ENCODE peak calls at places on chromosome 11, in six cellular contexts. H, U, B, Q, J and M are unnamed samples.

GRCh38 chr11:130022799-130023198 is 20.2 kb upstream of the PRDM10 start:
- DNase-seq in H (no peak), U (no peak), B (no peak), Q (no peak), J (no peak), M (no peak)

GRCh38 chr11:37006563-37006962 is 408.5 kb upstream of the RAG2 start:
- DNase-seq in H (no peak), U (no peak), B (no peak), Q (no peak), J (no peak), M (no peak)

GRCh38 chr11:70303070-70303469 is 32.6 kb downstream of the PPFIA1 start:
- DNase-seq in H (no peak), U (peak; percentile 73), B (no peak), Q (no peak), J (no peak), M (no peak)

GRCh38 chr11:86676533-86677154 is 4.2 kb upstream of the ME3 start:
- DNase-seq in H (peak; percentile 18), U (no peak), B (peak; percentile 87), Q (no peak), J (no peak), M (peak; percentile 62)

GRCh38 chr11:72786305-72787261 is 7.3 kb downstream of the STARD10 start:
- DNase-seq in H (no peak), U (no peak), B (no peak), Q (no peak), J (no peak), M (no peak)

GRCh38 chr11:11709447-11710239 is 87.8 kb upstream of the GALNT18 start:
- DNase-seq in H (no peak), U (no peak), B (no peak), Q (no peak), J (no peak), M (no peak)

GRCh38 chr11:12827369-12827768 is 153.1 kb downstream of the TEAD1 start:
- DNase-seq in H (no peak), U (no peak), B (no peak), Q (no peak), J (no peak), M (no peak)

GRCh38 chr11:117064275-117064674 is 34.0 kb downstream of the SIK3 start:
- DNase-seq in H (peak; percentile 43), U (peak; percentile 68), B (no peak), Q (no peak), J (peak; percentile 62), M (no peak)

GRCh38 chr11:9613830-9614762 is 40.6 kb downstream of the WEE1 start:
- DNase-seq in H (peak; percentile 95), U (peak; percentile 75), B (peak; percentile 81), Q (no peak), J (peak; percentile 84), M (peak; percentile 73)

GRCh38 chr11:106493751-106494150 is 416.3 kb downstream of the AASDHPPT start:
- DNase-seq in H (no peak), U (peak; percentile 26), B (no peak), Q (no peak), J (no peak), M (no peak)

GRCh38 chr11:104892723-104893511 is 5.3 kb downstream of the CASP12 start:
- DNase-seq in H (no peak), U (peak; percentile 75), B (no peak), Q (no peak), J (peak; percentile 79), M (no peak)

GRCh38 chr11:45025716-45026492 is 75.2 kb upstream of the TP53I11 start:
- DNase-seq in H (no peak), U (peak; percentile 22), B (peak; percentile 26), Q (no peak), J (peak; percentile 23), M (no peak)

GRCh38 chr11:39037611-39038010 is 2421.8 kb downstream of the LRRC4C start:
- DNase-seq in H (no peak), U (no peak), B (no peak), Q (no peak), J (no peak), M (no peak)

GRCh38 chr11:10540546-10540914 is 457 bp downstream of the RNF141 start:
- DNase-seq in H (peak; percentile 39), U (peak; percentile 18), B (peak; percentile 57), Q (no peak), J (no peak), M (no peak)

GRCh38 chr11:15842345-15842744 is 514.0 kb downstream of the SOX6 start:
- DNase-seq in H (no peak), U (no peak), B (no peak), Q (no peak), J (no peak), M (no peak)

GRCh38 chr11:123363556-123363955 is 66.5 kb upstream of the GRAMD1B start:
- DNase-seq in H (no peak), U (no peak), B (no peak), Q (no peak), J (no peak), M (no peak)

GRCh38 chr11:103928040-103928555 is 108.3 kb upstream of the DDI1 start:
- DNase-seq in H (no peak), U (no peak), B (no peak), Q (no peak), J (no peak), M (no peak)

GRCh38 chr11:23569547-23569946 is 709.3 kb upstream of the CCDC179 start:
- DNase-seq in H (no peak), U (no peak), B (no peak), Q (no peak), J (no peak), M (no peak)

GRCh38 chr11:5992604-5993251 is 5.9 kb upstream of the OR52L1 start:
- DNase-seq in H (no peak), U (peak; percentile 7), B (no peak), Q (no peak), J (peak; percentile 22), M (peak; percentile 14)

GRCh38 chr11:67539588-67539987 is 16.3 kb upstream of the CABP2 start:
- DNase-seq in H (no peak), U (no peak), B (no peak), Q (no peak), J (no peak), M (no peak)

GRCh38 chr11:17397311-17398002 is 9.0 kb upstream of the KCNJ11 start:
- DNase-seq in H (no peak), U (no peak), B (no peak), Q (no peak), J (no peak), M (no peak)

GRCh38 chr11:44899959-44900358 is 50.7 kb downstream of the TP53I11 start:
- DNase-seq in H (no peak), U (peak; percentile 71), B (peak; percentile 83), Q (no peak), J (peak; percentile 78), M (no peak)

GRCh38 chr11:121099885-121100284 is 1.2 kb upstream of the TECTA start:
- DNase-seq in H (no peak), U (peak; percentile 64), B (no peak), Q (no peak), J (peak; percentile 52), M (no peak)

GRCh38 chr11:65355776-65356393 is 1.3 kb downstream of the TIGD3 start:
- DNase-seq in H (no peak), U (peak; percentile 33), B (peak; percentile 51), Q (no peak), J (peak; percentile 50), M (no peak)

GRCh38 chr11:102413497-102413896 is 39.1 kb downstream of the TMEM123 start:
- DNase-seq in H (no peak), U (no peak), B (no peak), Q (no peak), J (no peak), M (no peak)

GRCh38 chr11:104142701-104143100 is 21.2 kb downstream of the PDGFD start:
- DNase-seq in H (no peak), U (no peak), B (no peak), Q (no peak), J (no peak), M (no peak)

GRCh38 chr11:3134218-3134621 is 30.9 kb downstream of the OSBPL5 start:
- DNase-seq in H (no peak), U (no peak), B (no peak), Q (no peak), J (no peak), M (no peak)
- H3K14ac ChIP-seq in H (no peak overlapping the region), U (no peak overlapping the region), B (no peak overlapping the region), Q (no peak overlapping the region), J (no peak overlapping the region), M (no peak overlapping the region)

GRCh38 chr11:83364500-83365059 is 78.4 kb upstream of the CCDC90B start:
- DNase-seq in H (no peak), U (no peak), B (no peak), Q (peak; percentile 1), J (no peak), M (no peak)
- H2BK120ac ChIP-seq in H (no peak overlapping the region), U (no peak overlapping the region), B (no peak overlapping the region), Q (no peak overlapping the region), J (no peak overlapping the region), M (no peak overlapping the region)

DNA sequence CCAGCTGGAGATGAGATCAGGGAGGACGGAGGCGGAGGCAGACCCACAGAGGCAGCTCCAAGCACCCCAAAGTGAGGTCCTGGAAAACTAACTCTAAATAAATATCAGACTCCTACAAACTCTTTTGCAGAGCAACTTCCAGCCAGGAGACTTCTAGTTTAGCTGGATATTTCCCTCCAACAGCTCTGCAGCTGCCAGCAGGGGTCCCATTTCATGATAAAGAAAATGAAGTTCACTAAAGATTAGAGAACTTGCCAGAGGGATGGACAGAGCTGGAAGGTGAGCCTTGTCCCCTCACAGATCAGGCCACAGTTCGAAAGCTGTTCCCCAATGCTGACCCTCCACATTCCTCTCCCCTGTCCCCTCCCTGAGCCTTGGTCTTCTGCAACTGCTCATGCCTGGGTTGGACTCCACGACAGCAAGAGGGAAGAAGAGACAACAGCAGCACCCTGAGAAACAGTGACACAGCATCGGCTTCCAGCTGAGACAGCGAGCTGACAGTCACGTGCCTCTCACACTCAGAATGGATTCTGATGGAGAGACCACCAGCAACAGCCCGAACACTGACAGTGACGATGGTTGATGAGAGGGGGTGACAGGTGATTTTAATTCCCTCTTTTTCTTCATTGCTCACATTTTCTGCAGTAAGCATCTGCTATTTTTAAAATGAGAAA is 5.7 kb downstream of the CARS1 start:
- DNase-seq in H (no peak), U (no peak), B (no peak), Q (no peak), J (no peak), M (no peak)
- H3K79me1 ChIP-seq in H (peaks cover 2% of the 10 kb centered on the region), U (peaks cover 10% of the 10 kb centered on the region), B (peaks cover 11% of the 10 kb centered on the region), Q (peaks cover 35% of the 10 kb centered on the region), J (peaks cover 19% of the 10 kb centered on the region), M (peaks cover 23% of the 10 kb centered on the region)

GRCh38 chr11:96019810-96020747 is 96.2 kb upstream of the MTMR2 start:
- DNase-seq in H (no peak), U (no peak), B (no peak), Q (no peak), J (no peak), M (no peak)

GRCh38 chr11:96026310-96026709 is 102.4 kb upstream of the MTMR2 start:
- DNase-seq in H (no peak), U (no peak), B (no peak), Q (no peak), J (no peak), M (no peak)

GRCh38 chr11:96021901-96022650 is 98.2 kb upstream of the MTMR2 start:
- DNase-seq in H (no peak), U (no peak), B (no peak), Q (no peak), J (no peak), M (no peak)

GRCh38 chr11:96024666-96025065 is 100.8 kb upstream of the MTMR2 start:
- DNase-seq in H (no peak), U (no peak), B (no peak), Q (no peak), J (no peak), M (no peak)

DNA sequence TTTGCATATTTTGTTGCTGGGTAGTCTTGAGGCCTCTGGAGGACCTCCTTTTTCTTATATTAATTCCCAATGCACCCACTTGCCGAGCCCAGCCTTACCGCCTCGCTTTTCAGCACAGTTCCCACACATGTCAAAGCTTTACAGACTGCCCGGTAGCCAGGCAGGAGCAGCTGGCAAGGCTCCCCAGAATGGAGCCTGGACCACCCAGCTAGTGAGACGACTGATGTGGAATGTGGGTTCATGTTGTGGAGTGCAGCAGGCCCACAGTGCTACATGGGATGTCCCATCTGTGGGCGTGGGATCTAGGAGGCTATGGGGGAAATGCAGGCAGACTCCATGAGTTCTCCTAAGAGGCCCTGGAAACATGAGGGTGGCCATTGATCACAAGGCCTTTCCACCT is 99.4 kb upstream of the MTMR2 start:
- DNase-seq in H (no peak), U (peak; percentile 30), B (no peak), Q (no peak), J (no peak), M (no peak)
- H3K14ac ChIP-seq in H (no peak overlapping the region), U (no peak overlapping the region), B (no peak overlapping the region), Q (no peak overlapping the region), J (no peak overlapping the region), M (no peak overlapping the region)